ENCODE peak calls at places on chromosomes 6 and 20, in seven cellular contexts. U is fibroblast of lung, A is HepG2, P is aorta, W is OCI-LY7, L is lower lobe of right lung, Q is right lobe of liver. Z is an unnamed sample. For H3K4me1, the result is how much of the 10 kb centered on the place peaks cover.

GRCh38 chr6:1610497-1611321 is 994 bp downstream of the FOXC1 start:
- DNase-seq in U (peak), A (peak), P (no peak), W (no peak), L (no peak), Q (peak), Z (peak)

GRCh38 chr6:113774122-113774835 is 82.9 kb upstream of the MARCKS start:
- DNase-seq in U (peak), A (no peak), P (no peak), W (no peak), L (no peak), Q (no peak), Z (peak)

GRCh38 chr20:496126-496696 is 33.9 kb upstream of the TBC1D20 start:
- DNase-seq in U (peak), A (no peak), P (no peak), W (no peak), L (no peak), Q (peak), Z (peak)

GRCh38 chr6:20700375-20700774 is 166.1 kb downstream of the CDKAL1 start:
- DNase-seq in U (no peak), A (no peak), P (no peak), W (no peak), L (no peak), Q (no peak), Z (no peak)

GRCh38 chr20:35467339-35468224 is 12.2 kb downstream of the CEP250 start:
- DNase-seq in U (peak), A (peak), P (no peak), W (no peak), L (no peak), Q (no peak), Z (no peak)

GRCh38 chr20:46151936-46152335 is 33.8 kb downstream of the CD40 start:
- DNase-seq in U (no peak), A (peak), P (no peak), W (peak), L (no peak), Q (no peak), Z (no peak)

GRCh38 chr6:34525431-34526175 is 30.5 kb downstream of the SPDEF start:
- DNase-seq in U (no peak), A (no peak), P (peak), W (no peak), L (peak), Q (no peak), Z (no peak)

GRCh38 chr20:34362502-34363061 is 491 bp upstream of the ITCH start:
- DNase-seq in U (no peak), A (no peak), P (no peak), W (peak), L (no peak), Q (no peak), Z (no peak)

GRCh38 chr6:10522929-10523573 is 1.9 kb downstream of the GCNT2 start:
- DNase-seq in U (no peak), A (peak), P (peak), W (no peak), L (peak), Q (no peak), Z (no peak)

GRCh38 chr6:14072084-14072483 is 45.5 kb upstream of the CD83 start:
- DNase-seq in U (peak), A (no peak), P (no peak), W (no peak), L (no peak), Q (no peak), Z (peak)

GRCh38 chr6:113103618-113104390 is 753.3 kb upstream of the MARCKS start:
- DNase-seq in U (peak), A (no peak), P (no peak), W (no peak), L (no peak), Q (no peak), Z (peak)

GRCh38 chr6:1464796-1465348 is 75.5 kb downstream of the FOXF2 start:
- DNase-seq in U (no peak), A (no peak), P (no peak), W (no peak), L (no peak), Q (no peak), Z (no peak)

GRCh38 chr6:130697661-130698535 is 129.3 kb upstream of the SMLR1 start:
- DNase-seq in U (peak), A (peak), P (no peak), W (peak), L (no peak), Q (no peak), Z (peak)

GRCh38 chr6:142884214-142885035 is 60.6 kb downstream of the HIVEP2 start:
- DNase-seq in U (no peak), A (no peak), P (no peak), W (no peak), L (no peak), Q (no peak), Z (peak)

GRCh38 chr6:160455484-160456213 is 107.5 kb downstream of the SLC22A3 start:
- DNase-seq in U (peak), A (peak), P (peak), W (peak), L (peak), Q (peak), Z (peak)

GRCh38 chr6:1535295-1535694 is 74.4 kb upstream of the FOXC1 start:
- DNase-seq in U (no peak), A (no peak), P (no peak), W (no peak), L (no peak), Q (no peak), Z (peak)

GRCh38 chr6:135008072-135008940 is 46.3 kb downstream of the HBS1L start:
- DNase-seq in U (no peak), A (peak), P (no peak), W (no peak), L (no peak), Q (no peak), Z (no peak)
- H3K4me1 ChIP-seq in U (under half), A (under half), P (under half), W (under half), L (under half), Q (under half), Z (under half)

DNA sequence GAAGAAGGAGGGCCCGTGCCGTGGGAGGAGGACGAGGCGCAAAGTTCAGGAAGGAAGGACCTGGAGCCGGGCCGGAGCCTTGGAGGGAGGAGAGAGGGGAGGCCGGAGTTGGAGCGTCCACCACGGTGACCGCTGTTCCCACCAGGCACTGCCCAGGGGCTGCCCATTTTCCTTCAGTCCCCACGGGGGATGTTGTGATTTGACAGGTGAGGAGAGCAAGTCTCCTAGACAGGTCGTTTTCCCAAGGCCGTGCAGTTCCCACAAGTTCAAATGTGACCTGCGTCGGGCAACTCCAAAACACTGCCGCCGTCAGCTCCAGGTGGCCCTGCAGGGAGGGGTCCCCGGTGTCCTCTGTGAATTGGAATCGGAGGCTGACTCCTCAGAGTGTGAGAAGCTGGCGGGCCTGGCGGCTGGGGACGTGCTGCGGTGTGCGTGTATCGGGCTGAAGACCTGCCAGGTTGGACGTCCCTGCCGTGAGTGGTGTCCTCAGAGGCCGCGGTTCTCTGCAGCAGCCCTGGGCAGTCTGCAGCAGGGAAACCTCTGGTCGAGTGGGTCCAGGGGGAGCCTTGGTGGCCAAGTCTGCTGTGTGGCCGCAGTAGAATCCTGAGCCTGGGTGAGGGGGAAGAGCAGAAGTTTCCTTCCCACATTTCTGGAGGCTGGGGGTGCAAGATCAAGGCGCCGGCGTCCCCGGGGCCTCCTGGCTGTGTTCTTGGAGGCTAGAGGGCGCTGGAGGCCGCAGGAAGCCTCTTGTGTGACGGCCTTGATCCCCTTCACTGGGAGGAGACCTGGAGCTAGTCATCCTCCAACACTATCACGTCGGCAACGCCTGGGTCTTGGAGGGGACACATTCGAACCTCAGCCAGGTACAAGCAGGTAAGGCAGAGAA is 115.0 kb upstream of the FRMD1 start:
- DNase-seq in U (no peak), A (peak), P (no peak), W (peak), L (no peak), Q (no peak), Z (no peak)
- H3K4me1 ChIP-seq in U (under half), A (half or more), P (under half), W (under half), L (under half), Q (under half), Z (under half)

DNA sequence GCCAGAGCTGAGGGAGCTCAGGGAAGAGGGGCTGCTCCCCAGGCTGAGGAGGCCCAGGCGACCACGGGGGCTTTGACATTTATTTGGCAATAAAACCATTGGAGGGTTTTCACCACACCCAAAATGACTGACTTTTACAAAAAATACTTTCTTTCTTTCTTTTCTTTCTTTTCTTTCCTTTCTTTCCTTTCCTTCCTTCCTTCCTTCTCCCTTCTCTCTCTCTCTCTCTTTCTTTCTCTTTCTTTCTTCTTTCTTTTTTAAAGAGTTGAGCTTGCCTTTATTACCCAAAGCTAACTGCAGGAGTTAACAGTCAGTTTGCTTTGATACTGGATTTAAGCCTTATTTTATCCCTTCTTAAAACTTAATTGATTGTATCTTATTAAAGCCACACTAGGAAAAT is 17.2 kb downstream of the SNX9 start:
- DNase-seq in U (no peak), A (no peak), P (no peak), W (no peak), L (no peak), Q (no peak), Z (no peak)
- H3K4me1 ChIP-seq in U (under half), A (under half), P (under half), W (under half), L (under half), Q (under half), Z (half or more)

GRCh38 chr6:25012657-25013056 is 76.9 kb upstream of the RIPOR2 start:
- DNase-seq in U (peak), A (no peak), P (no peak), W (no peak), L (no peak), Q (no peak), Z (peak)

GRCh38 chr6:25014806-25015560 is 79.2 kb upstream of the RIPOR2 start:
- DNase-seq in U (peak), A (no peak), P (no peak), W (peak), L (no peak), Q (no peak), Z (peak)

GRCh38 chr6:25014375-25014774 is 78.6 kb upstream of the RIPOR2 start:
- DNase-seq in U (no peak), A (no peak), P (no peak), W (no peak), L (no peak), Q (no peak), Z (peak)

GRCh38 chr6:25010917-25011625 is 75.3 kb upstream of the RIPOR2 start:
- DNase-seq in U (peak), A (no peak), P (no peak), W (no peak), L (no peak), Q (no peak), Z (peak)

GRCh38 chr6:25013249-25013648 is 77.5 kb upstream of the RIPOR2 start:
- DNase-seq in U (no peak), A (no peak), P (no peak), W (peak), L (no peak), Q (no peak), Z (no peak)
- H3K4me1 ChIP-seq in U (under half), A (under half), P (under half), W (half or more), L (under half), Q (under half), Z (half or more)

GRCh38 chr20:38450412-38450975 is 15.4 kb upstream of the SNHG17 start:
- DNase-seq in U (no peak), A (no peak), P (no peak), W (no peak), L (no peak), Q (no peak), Z (peak)

GRCh38 chr20:38449046-38449445 is 13.9 kb upstream of the SNHG17 start:
- DNase-seq in U (no peak), A (no peak), P (no peak), W (no peak), L (no peak), Q (no peak), Z (no peak)

GRCh38 chr20:38454556-38455473 is 17.8 kb upstream of the RALGAPB start:
- DNase-seq in U (no peak), A (no peak), P (no peak), W (no peak), L (no peak), Q (peak), Z (no peak)

GRCh38 chr20:38453941-38454340 is 18.7 kb upstream of the RALGAPB start:
- DNase-seq in U (no peak), A (no peak), P (no peak), W (peak), L (no peak), Q (no peak), Z (no peak)

GRCh38 chr20:38452880-38453624 is 17.9 kb upstream of the SNHG17 start:
- DNase-seq in U (peak), A (no peak), P (no peak), W (no peak), L (no peak), Q (peak), Z (peak)
- H3K4me1 ChIP-seq in U (under half), A (under half), P (under half), W (under half), L (under half), Q (under half), Z (under half)

DNA sequence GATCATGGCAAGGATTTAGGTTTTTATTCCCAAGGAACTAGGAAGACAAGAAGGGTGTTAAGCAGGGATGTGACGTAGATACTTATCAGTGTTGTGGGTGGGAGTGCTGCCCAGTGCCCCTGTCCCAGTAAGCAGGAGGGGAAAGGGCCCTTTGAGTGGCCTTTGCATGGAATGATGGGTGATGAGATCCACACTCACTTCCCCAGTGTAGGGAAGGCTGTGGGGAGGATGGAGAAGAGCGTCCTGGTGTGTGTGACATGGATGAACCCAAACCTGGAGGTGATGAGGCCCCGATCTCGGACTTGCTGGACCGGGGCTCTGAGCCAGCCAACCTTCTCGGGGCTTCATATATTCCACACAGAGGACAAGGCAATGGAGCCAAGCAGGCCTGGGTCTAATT is 610.9 kb downstream of the CDH26 start:
- DNase-seq in U (no peak), A (no peak), P (no peak), W (no peak), L (no peak), Q (no peak), Z (no peak)
- H3K4me1 ChIP-seq in U (under half), A (under half), P (under half), W (under half), L (under half), Q (under half), Z (under half)

GRCh38 chr6:107730683-107731314 is 93.3 kb downstream of the SCML4 start:
- DNase-seq in U (no peak), A (peak), P (no peak), W (peak), L (no peak), Q (no peak), Z (no peak)
- H3K4me1 ChIP-seq in U (under half), A (under half), P (under half), W (half or more), L (under half), Q (under half), Z (under half)

GRCh38 chr6:46932526-46932925 is 10.8 kb upstream of the ADGRF5 start:
- DNase-seq in U (no peak), A (no peak), P (no peak), W (no peak), L (no peak), Q (no peak), Z (peak)
- H3K4me1 ChIP-seq in U (under half), A (under half), P (under half), W (under half), L (half or more), Q (under half), Z (under half)

GRCh38 chr6:15691250-15691869 is 28.5 kb upstream of the DTNBP1 start:
- DNase-seq in U (peak), A (peak), P (peak), W (peak), L (peak), Q (peak), Z (peak)

GRCh38 chr6:15690451-15690961 is 27.7 kb upstream of the DTNBP1 start:
- DNase-seq in U (no peak), A (no peak), P (no peak), W (no peak), L (no peak), Q (no peak), Z (no peak)

GRCh38 chr6:15685629-15686028 is 22.8 kb upstream of the DTNBP1 start:
- DNase-seq in U (no peak), A (no peak), P (no peak), W (no peak), L (no peak), Q (no peak), Z (no peak)

DNA sequence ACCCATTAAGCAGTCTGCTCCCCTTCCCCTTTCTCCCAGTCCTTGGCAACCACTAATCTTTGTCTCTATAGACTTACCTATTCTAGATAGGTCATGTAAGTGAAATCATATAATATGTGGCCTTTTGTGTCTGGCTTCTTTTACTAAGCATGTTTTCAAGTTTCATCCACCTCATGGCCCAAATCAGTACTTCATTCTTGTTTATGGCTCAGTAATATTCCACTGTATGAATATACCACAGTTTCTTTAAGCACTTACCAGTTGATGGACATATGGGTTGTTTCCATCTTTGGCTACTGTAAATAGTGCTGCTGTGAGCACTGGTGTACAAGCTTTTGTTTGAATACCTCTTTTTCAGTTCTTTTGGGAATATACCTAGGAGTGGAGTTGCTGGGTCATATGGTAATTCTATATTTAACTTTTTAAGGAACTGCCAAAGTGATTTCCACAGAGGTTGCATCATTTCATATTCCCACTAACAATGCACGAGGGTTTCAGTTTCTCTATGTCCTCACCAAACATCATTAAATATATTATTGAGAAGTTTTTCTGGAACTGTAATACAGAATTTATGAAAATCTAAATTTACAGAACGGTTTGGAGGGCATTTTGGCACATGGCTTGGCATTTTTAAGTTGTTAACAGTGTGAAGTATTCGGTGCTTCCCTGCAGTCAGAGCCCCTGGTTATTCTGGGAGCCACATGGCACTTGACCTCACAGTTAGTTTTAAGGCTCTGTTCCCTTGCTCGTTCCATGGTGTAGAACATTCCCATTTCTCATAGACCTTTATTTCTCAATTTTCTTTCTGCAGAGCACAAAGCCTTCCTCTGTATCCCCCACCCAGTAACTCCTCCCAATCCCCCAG is 27.0 kb upstream of the DTNBP1 start:
- DNase-seq in U (peak), A (no peak), P (no peak), W (no peak), L (no peak), Q (no peak), Z (peak)
- H3K4me1 ChIP-seq in U (under half), A (under half), P (under half), W (under half), L (under half), Q (under half), Z (under half)

GRCh38 chr6:32182617-32183016 is 1.4 kb downstream of the AGER start:
- DNase-seq in U (no peak), A (no peak), P (no peak), W (no peak), L (no peak), Q (no peak), Z (no peak)

GRCh38 chr6:32184084-32184640 is at the start of gene AGER:
- DNase-seq in U (no peak), A (no peak), P (no peak), W (no peak), L (no peak), Q (no peak), Z (no peak)

GRCh38 chr6:32181890-32182529 is 2.0 kb downstream of the AGER start:
- DNase-seq in U (no peak), A (no peak), P (no peak), W (no peak), L (no peak), Q (no peak), Z (no peak)

GRCh38 chr6:32183483-32184083 is 470 bp downstream of the AGER start:
- DNase-seq in U (no peak), A (no peak), P (no peak), W (no peak), L (no peak), Q (no peak), Z (no peak)

DNA sequence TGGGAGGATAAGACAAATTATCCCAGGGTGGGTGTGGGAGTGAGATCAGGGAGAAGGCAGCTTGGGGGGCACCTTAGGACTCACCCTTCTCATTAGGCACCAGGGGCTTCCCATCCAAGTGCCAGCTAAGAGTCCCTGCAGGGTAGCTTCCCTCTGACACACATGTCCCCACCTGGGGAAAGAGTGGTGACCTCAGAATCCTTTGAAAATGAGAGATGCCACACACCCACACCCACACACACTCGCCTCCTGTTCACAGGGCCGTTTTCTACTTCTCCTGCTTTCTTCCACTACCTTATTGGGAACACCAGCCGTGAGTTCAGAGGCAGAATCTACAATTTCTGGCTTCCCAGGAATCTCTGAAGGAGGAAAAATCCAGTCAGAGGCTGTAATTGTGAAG is 1.0 kb downstream of the AGER start:
- DNase-seq in U (no peak), A (no peak), P (no peak), W (no peak), L (no peak), Q (no peak), Z (no peak)
- H3K4me1 ChIP-seq in U (under half), A (under half), P (under half), W (under half), L (under half), Q (under half), Z (under half)

Z was measured in GM23248.